ENCODE peak calls at places on chromosomes 16 and 17, in six cellular contexts. X, D, Z, P, U and H are unnamed samples.
A peak's percentile ranks its signal among the peaks of the same experiment; 100 is the strongest.

GRCh38 chr16:69471121-69471520 is 46.7 kb downstream of the CYB5B start:
- DNase-seq in X (no peak), D (no peak), Z (no peak), P (no peak), U (no peak), H (no peak)

GRCh38 chr17:36850794-36851193 is 86.5 kb upstream of the LHX1 start:
- DNase-seq in X (peak; percentile 39), D (peak; percentile 37), Z (no peak), P (peak; percentile 74), U (no peak), H (peak; percentile 6)

GRCh38 chr17:65366102-65366844 is 195.2 kb downstream of the AXIN2 start:
- DNase-seq in X (no peak), D (no peak), Z (no peak), P (no peak), U (no peak), H (no peak)

GRCh38 chr16:10373556-10373955 is 12.3 kb upstream of the ATF7IP2 start:
- DNase-seq in X (no peak), D (no peak), Z (no peak), P (no peak), U (no peak), H (no peak)

GRCh38 chr16:26816266-26816665 is 250.5 kb upstream of the C16orf82 start:
- DNase-seq in X (no peak), D (no peak), Z (no peak), P (no peak), U (no peak), H (no peak)

GRCh38 chr17:50270430-50271172 is 3.7 kb upstream of the TMEM92 start:
- DNase-seq in X (no peak), D (peak; percentile 30), Z (no peak), P (peak; percentile 85), U (no peak), H (no peak)

GRCh38 chr16:85935957-85936760 is 37.2 kb downstream of the IRF8 start:
- DNase-seq in X (no peak), D (no peak), Z (peak; percentile 55), P (no peak), U (no peak), H (peak; percentile 59)

GRCh38 chr17:2906907-2907306 is 110.7 kb downstream of the RAP1GAP2 start:
- DNase-seq in X (no peak), D (no peak), Z (no peak), P (no peak), U (no peak), H (no peak)

GRCh38 chr16:69564845-69565610 is 738 bp upstream of the NFAT5 start:
- DNase-seq in X (no peak), D (no peak), Z (no peak), P (no peak), U (no peak), H (peak; percentile 20)

GRCh38 chr16:89241187-89242003 is 23.9 kb downstream of the ZNF778 start:
- DNase-seq in X (peak; percentile 79), D (peak; percentile 74), Z (peak; percentile 86), P (peak; percentile 91), U (peak; percentile 63), H (peak; percentile 88)

GRCh38 chr16:27495191-27495590 is 54.5 kb downstream of the GTF3C1 start:
- DNase-seq in X (no peak), D (no peak), Z (no peak), P (peak; percentile 91), U (no peak), H (no peak)

GRCh38 chr16:30948956-30949654 is at the start of gene ORAI3:
- DNase-seq in X (no peak), D (peak; percentile 73), Z (no peak), P (peak; percentile 42), U (peak; percentile 84), H (peak; percentile 27)

GRCh38 chr16:16127469-16128116 is 95.7 kb downstream of the ABCC6 start:
- DNase-seq in X (peak; percentile 48), D (peak; percentile 79), Z (peak; percentile 21), P (peak; percentile 69), U (peak; percentile 53), H (peak; percentile 73)

GRCh38 chr16:30457743-30458560 is 12.3 kb upstream of the SEPHS2 start:
- DNase-seq in X (no peak), D (no peak), Z (no peak), P (no peak), U (no peak), H (no peak)

GRCh38 chr16:82300374-82300936 is 130.4 kb upstream of the MPHOSPH6 start:
- DNase-seq in X (no peak), D (no peak), Z (no peak), P (no peak), U (no peak), H (no peak)

GRCh38 chr16:13883266-13883665 is 36.7 kb upstream of the ERCC4 start:
- DNase-seq in X (no peak), D (no peak), Z (no peak), P (no peak), U (no peak), H (no peak)

GRCh38 chr16:19133600-19133999 is 19.8 kb downstream of the ITPRIPL2 start:
- DNase-seq in X (no peak), D (no peak), Z (no peak), P (no peak), U (no peak), H (no peak)

GRCh38 chr16:57613514-57613913 is 14.9 kb upstream of the ADGRG1 start:
- DNase-seq in X (no peak), D (no peak), Z (no peak), P (no peak), U (no peak), H (no peak)

GRCh38 chr16:67188798-67189197 is 1.1 kb downstream of the EXOC3L1 start:
- DNase-seq in X (no peak), D (no peak), Z (no peak), P (no peak), U (no peak), H (no peak)

GRCh38 chr17:65966311-65966710 is 225.6 kb downstream of the CEP112 start:
- DNase-seq in X (no peak), D (no peak), Z (no peak), P (no peak), U (no peak), H (no peak)

GRCh38 chr17:27793168-27793905 is 7.0 kb downstream of the NOS2 start:
- DNase-seq in X (no peak), D (no peak), Z (no peak), P (no peak), U (peak; percentile 19), H (no peak)

GRCh38 chr16:25922438-25922837 is 230.7 kb downstream of the HS3ST4 start:
- DNase-seq in X (no peak), D (no peak), Z (no peak), P (no peak), U (no peak), H (no peak)

GRCh38 chr17:75652934-75653549 is 13.9 kb downstream of the RECQL5 start:
- DNase-seq in X (no peak), D (peak; percentile 37), Z (no peak), P (peak; percentile 34), U (no peak), H (peak; percentile 29)

GRCh38 chr16:89923640-89924297 is 627 bp downstream of the TUBB3 start:
- DNase-seq in X (no peak), D (no peak), Z (no peak), P (no peak), U (no peak), H (no peak)

GRCh38 chr17:44132275-44132821 is 8.9 kb upstream of the HDAC5 start:
- DNase-seq in X (no peak), D (no peak), Z (no peak), P (no peak), U (no peak), H (no peak)
- H3K27ac ChIP-seq in X (no peak overlapping the region), D (peak overlapping the region; percentile 46), Z (no peak overlapping the region), P (no peak overlapping the region), U (no peak overlapping the region), H (no peak overlapping the region)

GRCh38 chr17:409308-409847 is 56.8 kb upstream of the RPH3AL start:
- DNase-seq in X (no peak), D (no peak), Z (no peak), P (no peak), U (no peak), H (no peak)
- H3K4me3 ChIP-seq in X (peak overlapping the region; percentile 45), D (peak overlapping the region; percentile 60), Z (peak overlapping the region; percentile 61), P (peak overlapping the region; percentile 7), U (peak overlapping the region; percentile 93), H (peak overlapping the region; percentile 79)

GRCh38 chr16:3691778-3692177 is 25.5 kb downstream of the TRAP1 start:
- DNase-seq in X (no peak), D (no peak), Z (no peak), P (no peak), U (no peak), H (no peak)
- H3K27me3 ChIP-seq in X (no peaks in the 10 kb centered on the region), D (no peaks in the 10 kb centered on the region), Z (no peaks in the 10 kb centered on the region), P (no peaks in the 10 kb centered on the region), U (no peaks in the 10 kb centered on the region), H (no peaks in the 10 kb centered on the region)

DNA sequence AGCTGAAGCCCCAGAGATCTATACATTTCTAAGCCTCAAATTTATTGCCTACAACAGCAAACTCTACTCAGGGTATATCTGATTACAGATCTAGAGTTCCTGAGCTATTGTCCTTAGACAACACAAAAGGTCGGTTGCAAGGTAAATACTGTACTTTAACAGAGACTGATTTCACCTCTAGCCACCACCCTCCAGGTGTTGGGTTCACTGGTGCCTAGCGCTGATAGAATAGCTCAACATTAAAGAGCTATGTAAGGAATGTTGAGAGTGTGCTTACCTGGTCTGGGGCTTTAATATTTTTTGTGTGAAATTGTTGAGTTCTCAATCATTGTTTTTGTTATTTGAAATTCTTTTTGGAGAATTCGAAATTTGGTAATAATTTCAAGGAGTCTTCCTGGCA is 277.0 kb upstream of the PSMD7 start:
- DNase-seq in X (no peak), D (no peak), Z (no peak), P (no peak), U (no peak), H (no peak)
- H3K27ac ChIP-seq in X (no peak overlapping the region), D (no peak overlapping the region), Z (no peak overlapping the region), P (no peak overlapping the region), U (no peak overlapping the region), H (no peak overlapping the region)

DNA sequence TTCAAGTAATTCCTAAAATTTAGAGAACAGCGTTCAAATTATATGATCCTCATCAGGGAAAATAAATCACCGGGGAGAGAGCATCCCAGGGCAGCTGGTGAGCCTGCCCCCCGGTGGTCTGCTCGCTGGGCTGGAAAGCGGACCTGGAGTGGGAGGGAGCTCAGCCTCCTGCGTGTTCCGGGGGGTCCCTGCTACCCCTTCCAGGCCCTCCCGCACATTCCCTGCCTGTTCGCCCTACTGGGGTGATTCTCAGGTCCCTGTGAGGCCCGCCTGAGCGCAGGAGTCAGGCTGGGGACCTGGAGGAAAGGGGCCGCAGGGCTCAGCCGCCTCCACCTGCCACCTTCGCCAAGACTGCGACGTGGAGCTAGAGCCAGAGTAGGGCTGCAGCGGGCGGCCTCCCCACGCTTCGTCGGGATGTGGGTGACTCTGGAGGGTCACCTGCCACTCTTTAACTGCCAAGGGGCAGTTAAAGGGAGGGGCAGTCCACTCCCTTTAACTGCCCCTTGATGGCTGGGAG is 28.8 kb downstream of the SLC7A5 start:
- DNase-seq in X (no peak), D (no peak), Z (no peak), P (no peak), U (no peak), H (no peak)
- H3K4me3 ChIP-seq in X (no peak overlapping the region), D (no peak overlapping the region), Z (no peak overlapping the region), P (no peak overlapping the region), U (no peak overlapping the region), H (no peak overlapping the region)